ENCODE peak calls at places on chromosomes 1 and 21, in six cellular contexts. U is breast epithelium, S is prostate gland, G is SK-N-SH, C is vagina, F is transverse colon. H is an unnamed sample.

GRCh38 chr1:11559211-11559970 is 80.4 kb downstream of the DISP3 start:
- DNase-seq in S (no peak), C (no peak), G (no peak), F (no peak), U (no peak), H (no peak)

GRCh38 chr1:79792212-79792575 is 785.7 kb upstream of the ADGRL4 start:
- DNase-seq in U (no peak), F (no peak), S (no peak), G (no peak), C (no peak), H (no peak)

GRCh38 chr1:240188139-240188538 is 96.5 kb downstream of the FMN2 start:
- DNase-seq in C (no peak), U (no peak), S (no peak), F (no peak), G (no peak), H (no peak)

GRCh38 chr1:113981962-113982931 is 3.0 kb downstream of the OLFML3 start:
- DNase-seq in F (peak), G (peak), S (no peak), C (no peak), U (peak), H (peak)

GRCh38 chr1:58720680-58721079 is 20.8 kb upstream of the MYSM1 start:
- DNase-seq in G (no peak), S (no peak), F (no peak), U (peak), C (no peak), H (no peak)

GRCh38 chr1:202365092-202365815 is 16.8 kb downstream of the PPP1R12B start:
- DNase-seq in S (no peak), C (no peak), F (no peak), G (no peak), U (peak), H (no peak)

GRCh38 chr1:234250747-234251146 is 122.5 kb upstream of the COA6 start:
- DNase-seq in U (no peak), F (no peak), G (no peak), C (no peak), S (no peak), H (no peak)

GRCh38 chr1:11674488-11674887 is 6.5 kb downstream of the MAD2L2 start:
- DNase-seq in G (no peak), U (no peak), C (no peak), S (no peak), F (no peak), H (no peak)

GRCh38 chr1:204435886-204436271 is 24.3 kb upstream of the PPP1R15B start:
- DNase-seq in C (no peak), F (no peak), G (no peak), S (no peak), U (no peak), H (no peak)

GRCh38 chr1:204441558-204441957 is 29.9 kb upstream of the PPP1R15B start:
- DNase-seq in G (no peak), S (no peak), F (no peak), U (no peak), C (no peak), H (no peak)

GRCh38 chr1:204439976-204440375 is 28.4 kb upstream of the PPP1R15B start:
- DNase-seq in U (no peak), S (no peak), F (no peak), G (no peak), C (no peak), H (no peak)

GRCh38 chr1:204437796-204438570 is 26.4 kb upstream of the PPP1R15B start:
- DNase-seq in G (peak), U (no peak), S (no peak), F (no peak), C (no peak), H (no peak)

GRCh38 chr1:204438628-204439027 is 27.0 kb upstream of the PPP1R15B start:
- DNase-seq in C (no peak), F (no peak), G (no peak), S (no peak), U (no peak), H (no peak)
- TF ChIP-seq POLR2AphosphoS5 in C (peak), F (peak), G (peak), S (peak), U (no peak), H (no peak)

GRCh38 chr21:36064085-36064460 is 3.7 kb upstream of the SETD4 start:
- DNase-seq in S (no peak), F (no peak), C (no peak), G (no peak), U (no peak), H (no peak)

GRCh38 chr21:36061445-36061844 is 1.1 kb upstream of the SETD4 start:
- DNase-seq in S (no peak), G (no peak), F (no peak), U (no peak), C (no peak), H (no peak)

GRCh38 chr21:36059823-36060158 is 535 bp downstream of the SETD4 start:
- DNase-seq in G (peak), U (no peak), S (peak), C (no peak), F (peak), H (peak)

GRCh38 chr21:36063375-36064084 is 3.2 kb upstream of the SETD4 start:
- DNase-seq in F (no peak), S (no peak), G (no peak), U (no peak), C (no peak), H (no peak)

DNA sequence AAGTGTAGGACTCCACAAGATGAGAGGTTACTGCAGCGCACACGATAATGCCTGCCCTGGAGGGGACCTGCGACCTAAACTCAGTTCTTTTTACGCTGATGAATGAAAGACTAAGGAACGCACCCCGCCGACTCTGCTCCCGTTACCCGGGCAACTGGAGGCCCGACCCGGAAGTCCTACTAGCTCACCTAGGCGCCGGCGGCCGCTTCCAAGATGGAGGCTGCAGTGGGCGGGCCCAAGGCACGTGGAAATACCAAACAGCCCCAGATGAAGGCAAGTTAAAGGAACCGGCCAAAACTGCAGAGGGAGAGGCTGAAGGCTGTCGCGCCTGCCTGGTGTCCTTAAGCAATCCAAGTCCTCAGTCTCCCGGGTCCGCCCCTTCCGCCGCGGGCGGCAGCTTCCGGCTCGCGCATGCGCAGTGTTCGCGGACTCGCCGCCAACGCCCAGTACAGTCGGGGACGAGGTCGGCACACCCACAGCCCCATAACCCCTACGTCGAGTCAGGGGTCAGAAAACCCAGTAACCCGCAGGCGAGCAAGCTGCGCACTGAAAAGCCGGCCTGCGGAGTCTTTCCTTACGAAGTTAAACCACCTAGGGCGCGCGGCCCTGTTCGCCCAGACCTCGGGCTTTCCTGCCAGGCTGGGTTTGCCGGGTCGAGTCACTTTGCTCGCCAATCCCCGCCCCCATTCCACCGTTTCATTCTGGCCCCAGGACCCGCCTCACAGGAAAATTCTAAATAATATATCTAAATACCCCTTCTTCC is at the start of gene SETD4:
- DNase-seq in F (peak), U (peak), S (peak), C (no peak), G (peak), H (peak)
- TF ChIP-seq POLR2AphosphoS5 in F (peak), U (peak), S (peak), C (peak), G (peak), H (peak)

DNA sequence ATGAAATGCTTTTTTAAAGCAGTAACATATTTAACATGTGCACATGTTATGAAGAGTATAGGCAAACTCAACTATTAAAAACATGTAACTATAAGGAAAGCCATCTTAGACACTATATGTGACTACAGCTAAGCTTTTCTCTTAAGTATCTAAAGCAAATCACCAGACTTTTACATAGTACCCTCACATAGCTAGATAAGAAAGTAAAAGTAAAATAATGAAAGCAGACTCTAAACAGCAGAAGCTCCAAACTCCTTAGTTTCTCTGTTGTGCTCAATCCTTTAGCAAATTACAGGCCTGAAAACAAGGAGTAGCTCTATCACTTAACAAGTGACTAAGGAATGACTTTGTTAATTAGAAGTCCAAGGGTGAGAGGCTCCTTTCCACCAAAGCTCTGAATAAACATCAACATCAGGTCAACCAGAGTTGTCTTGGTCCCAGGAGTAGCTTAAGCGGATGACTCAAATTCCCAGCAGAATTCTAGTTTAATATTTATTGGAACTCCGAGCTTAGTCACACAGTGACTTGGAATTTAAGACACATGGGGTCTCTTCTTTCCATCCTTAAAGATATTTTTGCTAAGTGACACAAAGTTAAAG is 6.0 kb downstream of the NRIP1 start:
- DNase-seq in C (no peak), G (no peak), U (no peak), F (no peak), S (no peak), H (no peak)
- TF ChIP-seq POLR2AphosphoS5 in C (no peak), G (no peak), U (no peak), F (no peak), S (peak), H (no peak)

DNA sequence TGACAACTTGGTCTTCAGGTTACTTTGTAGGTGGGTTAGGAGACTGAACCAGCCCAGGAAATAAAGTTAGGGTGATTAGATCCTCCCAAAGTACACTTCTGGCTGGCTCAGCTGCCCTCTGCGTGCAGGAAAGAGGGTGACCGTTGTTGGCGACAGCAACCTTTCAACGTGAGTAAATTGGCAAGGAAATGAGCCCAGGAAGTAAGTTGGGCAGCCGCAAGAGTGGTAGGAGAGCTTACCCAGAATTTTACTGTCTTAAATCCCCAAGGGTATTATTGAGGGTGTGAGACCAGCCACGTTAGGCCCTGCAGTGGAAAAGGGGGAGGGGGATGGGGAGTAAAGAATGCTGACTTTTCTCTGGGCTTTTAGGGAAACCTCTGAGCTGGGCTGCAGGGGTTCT is 1.6 kb downstream of the TENT5C start:
- DNase-seq in G (no peak), U (peak), S (peak), C (peak), F (peak), H (no peak)
- TF ChIP-seq POLR2AphosphoS5 in G (no peak), U (no peak), S (peak), C (no peak), F (peak), H (no peak)

GRCh38 chr1:163069142-163069541 is at the start of gene RGS4:
- DNase-seq in F (peak), S (peak), C (no peak), U (no peak), G (peak), H (no peak)
- TF ChIP-seq POLR2AphosphoS5 in F (no peak), S (no peak), C (no peak), U (no peak), G (peak), H (no peak)

GRCh38 chr21:34807881-34808568 is 139.2 kb downstream of the CLIC6 start:
- DNase-seq in G (no peak), F (no peak), S (no peak), U (no peak), C (no peak), H (peak)
- TF ChIP-seq POLR2AphosphoS5 in G (peak), F (peak), S (no peak), U (no peak), C (peak), H (peak)

GRCh38 chr1:198598796-198599321 is 40.0 kb upstream of the PTPRC start:
- DNase-seq in U (no peak), S (no peak), F (no peak), C (no peak), G (no peak), H (no peak)
- TF ChIP-seq POLR2AphosphoS5 in U (no peak), S (no peak), F (no peak), C (no peak), G (no peak), H (no peak)

DNA sequence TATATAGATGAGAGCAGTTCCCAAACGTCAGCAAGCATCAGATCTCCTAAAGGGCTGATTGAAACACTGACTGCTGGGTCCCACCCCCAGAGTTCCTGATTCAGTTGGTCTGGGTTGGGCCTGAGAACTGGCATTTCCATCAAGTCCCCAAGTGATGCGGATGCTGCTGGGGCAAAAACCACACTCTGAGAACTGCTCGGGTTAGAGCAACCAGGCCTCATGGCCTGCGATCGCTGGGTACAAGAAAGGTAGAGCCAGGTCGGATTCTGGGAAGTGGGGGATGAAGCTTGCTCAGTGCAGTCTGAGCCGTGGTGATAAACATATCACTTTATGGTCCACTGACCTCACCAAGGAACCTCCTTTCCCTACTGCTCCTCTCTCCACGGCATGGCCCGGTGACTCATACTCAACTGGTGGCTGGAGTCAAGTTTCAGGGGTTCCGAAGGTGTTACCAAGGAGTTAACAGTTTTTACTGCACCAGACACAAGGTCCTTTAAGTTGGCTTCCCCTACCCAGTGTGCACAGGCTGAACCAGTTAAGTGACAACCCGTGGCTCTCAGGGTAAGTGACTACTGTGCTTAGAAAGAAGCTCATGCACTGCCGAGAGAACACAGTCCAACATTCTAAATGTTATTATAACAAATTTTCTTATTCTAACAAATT is 153.5 kb downstream of the TGFBR3 start:
- DNase-seq in C (peak), F (no peak), U (peak), G (no peak), S (peak), H (no peak)
- TF ChIP-seq POLR2AphosphoS5 in C (no peak), F (no peak), U (no peak), G (no peak), S (peak), H (no peak)